ENCODE peak calls at places on chromosomes 3 and 15, in seven cellular contexts. Q, K, E, A, B, F and Z are unnamed samples.

GRCh38 chr3:110624571-110624970 is 447.0 kb upstream of the NECTIN3 start:
- DNase-seq in Q (peak; percentile 8), K (no peak), E (no peak), A (no peak), B (no peak), F (peak; percentile 68), Z (no peak)

GRCh38 chr3:190117995-190118394 is 2.7 kb downstream of the P3H2 start:
- DNase-seq in Q (no peak), K (no peak), E (no peak), A (no peak), B (no peak), F (peak; percentile 47), Z (no peak)

GRCh38 chr3:132554437-132554836 is 42.6 kb upstream of the ACKR4 start:
- DNase-seq in Q (peak; percentile 44), K (peak; percentile 66), E (no peak), A (no peak), B (no peak), F (peak; percentile 51), Z (no peak)

GRCh38 chr15:57339321-57339720 is 37.0 kb upstream of the CGNL1 start:
- DNase-seq in Q (no peak), K (no peak), E (no peak), A (no peak), B (no peak), F (no peak), Z (no peak)

GRCh38 chr15:58524247-58524646 is 92.5 kb downstream of the LIPC start:
- DNase-seq in Q (no peak), K (no peak), E (no peak), A (no peak), B (no peak), F (no peak), Z (no peak)

GRCh38 chr3:193593666-193594025 is 638 bp downstream of the OPA1 start:
- DNase-seq in Q (no peak), K (no peak), E (no peak), A (no peak), B (peak; percentile 13), F (peak; percentile 36), Z (no peak)

GRCh38 chr15:85667491-85668424 is 127.0 kb downstream of the KLHL25 start:
- DNase-seq in Q (peak; percentile 83), K (no peak), E (no peak), A (no peak), B (peak; percentile 59), F (peak; percentile 99), Z (peak; percentile 53)

GRCh38 chr3:126956361-126956760 is 26.6 kb upstream of the PLXNA1 start:
- DNase-seq in Q (peak; percentile 36), K (no peak), E (peak; percentile 1), A (no peak), B (no peak), F (no peak), Z (no peak)

GRCh38 chr15:77527831-77528231 is 104.9 kb downstream of the LINGO1 start:
- DNase-seq in Q (no peak), K (peak; percentile 46), E (no peak), A (no peak), B (no peak), F (no peak), Z (no peak)

GRCh38 chr15:91890614-91891013 is 37.1 kb downstream of the SLCO3A1 start:
- DNase-seq in Q (no peak), K (no peak), E (no peak), A (no peak), B (no peak), F (peak; percentile 54), Z (no peak)

GRCh38 chr3:190105876-190106275 is 14.8 kb downstream of the P3H2 start:
- DNase-seq in Q (no peak), K (no peak), E (no peak), A (no peak), B (no peak), F (no peak), Z (no peak)

GRCh38 chr3:47780727-47781325 is 867 bp downstream of the SMARCC1 start:
- DNase-seq in Q (no peak), K (no peak), E (no peak), A (no peak), B (no peak), F (peak; percentile 32), Z (no peak)

GRCh38 chr3:77795013-77795412 is 755.1 kb downstream of the ROBO2 start:
- DNase-seq in Q (no peak), K (no peak), E (no peak), A (no peak), B (no peak), F (no peak), Z (no peak)

GRCh38 chr3:73685061-73685460 is 60.3 kb upstream of the PDZRN3 start:
- DNase-seq in Q (no peak), K (no peak), E (no peak), A (no peak), B (no peak), F (no peak), Z (no peak)

GRCh38 chr3:155995525-155996370 is 124.6 kb upstream of the KCNAB1 start:
- DNase-seq in Q (no peak), K (no peak), E (no peak), A (no peak), B (peak; percentile 48), F (peak; percentile 72), Z (no peak)

GRCh38 chr15:99414755-99415731 is 150.7 kb upstream of the MEF2A start:
- DNase-seq in Q (no peak), K (no peak), E (no peak), A (no peak), B (no peak), F (no peak), Z (no peak)

GRCh38 chr15:81400640-81401236 is 26.7 kb upstream of the TMC3 start:
- DNase-seq in Q (peak; percentile 14), K (no peak), E (no peak), A (no peak), B (peak; percentile 48), F (peak; percentile 65), Z (no peak)

GRCh38 chr3:125916376-125916978 is 52.5 kb upstream of the ROPN1B start:
- DNase-seq in Q (no peak), K (peak; percentile 100), E (no peak), A (peak; percentile 98), B (peak; percentile 95), F (peak; percentile 91), Z (no peak)

DNA sequence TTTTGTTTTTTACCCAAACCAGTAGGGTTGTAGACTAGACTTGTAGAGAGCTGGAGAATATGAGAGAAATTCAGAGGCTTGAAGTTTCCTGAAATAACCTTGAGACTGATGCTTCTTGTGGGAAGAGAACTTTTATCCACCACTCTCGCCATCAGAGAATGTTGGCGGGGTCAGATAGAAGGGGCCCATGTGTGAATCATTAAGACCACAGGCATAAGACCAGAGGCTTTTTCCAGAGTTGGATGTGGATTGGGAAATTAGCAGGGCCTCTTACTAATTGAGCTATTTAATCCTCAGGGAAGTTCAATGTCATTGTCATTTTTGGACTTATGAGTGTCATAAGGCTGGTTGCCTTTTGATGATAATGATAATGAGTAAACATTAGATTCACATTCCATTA is 246.9 kb upstream of the THRB start:
- DNase-seq in Q (no peak), K (no peak), E (no peak), A (no peak), B (no peak), F (no peak), Z (no peak)
- TF ChIP-seq CTCF in Q (no peak), K (no peak), E (no peak), A (no peak), B (no peak), F (no peak), Z (no peak)

DNA sequence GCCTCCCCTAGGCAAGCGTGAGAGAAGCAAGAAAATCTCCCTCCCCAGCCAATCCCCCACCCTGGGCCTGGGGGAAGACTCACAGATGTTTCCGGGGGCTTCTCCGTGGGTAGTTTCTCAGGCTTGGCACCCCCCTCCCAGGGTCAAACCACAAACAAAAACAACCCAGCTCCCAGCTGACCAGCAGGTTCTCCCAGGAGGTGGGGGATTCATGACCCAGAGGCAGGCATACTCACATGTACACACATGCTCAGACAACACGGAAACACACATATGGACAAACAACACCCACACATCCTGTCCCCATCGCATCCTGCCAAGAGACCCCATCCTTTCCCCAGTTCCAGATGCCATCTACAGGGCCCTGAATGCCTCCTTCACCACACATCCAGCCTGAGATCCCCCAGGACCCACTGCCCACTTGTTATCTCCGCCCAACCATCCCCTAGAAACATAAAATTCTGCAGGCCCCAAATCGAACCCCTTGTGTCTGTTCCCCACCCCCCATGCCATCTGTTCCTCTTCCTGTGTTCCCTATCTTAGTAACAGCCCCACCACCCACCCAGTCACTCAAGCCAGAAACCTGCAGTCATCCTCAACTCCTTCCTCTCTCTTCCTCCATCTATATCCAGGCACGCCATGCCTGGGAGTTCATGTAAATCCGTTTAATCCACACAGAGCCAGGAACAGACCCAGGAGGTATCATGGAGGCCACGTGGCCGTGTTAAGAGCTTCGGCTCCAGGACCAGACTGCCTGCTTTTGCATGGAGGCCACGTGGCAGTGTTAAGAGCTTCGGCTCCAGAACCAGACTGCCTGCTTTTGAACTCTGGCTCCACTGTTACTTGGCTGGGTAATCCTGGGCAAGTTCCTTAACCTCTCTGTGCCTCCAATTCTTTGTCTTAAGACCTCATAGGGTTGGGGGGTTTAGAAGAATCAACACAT is 5.0 kb downstream of the CSRNP1 start:
- DNase-seq in Q (peak; percentile 39), K (no peak), E (no peak), A (peak; percentile 72), B (no peak), F (peak; percentile 75), Z (no peak)
- H3K4me3 ChIP-seq in Q (no peak overlapping the region), K (no peak overlapping the region), E (peak overlapping the region; percentile 96), A (peak overlapping the region; percentile 20), B (no peak overlapping the region), F (no peak overlapping the region), Z (no peak overlapping the region)

GRCh38 chr3:12044860-12045259 is 40.7 kb downstream of the SYN2 start:
- DNase-seq in Q (no peak), K (no peak), E (no peak), A (no peak), B (no peak), F (no peak), Z (no peak)

GRCh38 chr3:12041476-12041875 is 37.3 kb downstream of the SYN2 start:
- DNase-seq in Q (no peak), K (no peak), E (no peak), A (no peak), B (no peak), F (no peak), Z (no peak)

GRCh38 chr3:12040902-12041301 is 36.7 kb downstream of the SYN2 start:
- DNase-seq in Q (no peak), K (no peak), E (no peak), A (no peak), B (no peak), F (no peak), Z (no peak)

GRCh38 chr3:12046406-12046805 is 42.2 kb downstream of the SYN2 start:
- DNase-seq in Q (no peak), K (no peak), E (no peak), A (no peak), B (no peak), F (no peak), Z (no peak)

GRCh38 chr3:12042638-12043037 is 38.5 kb downstream of the SYN2 start:
- DNase-seq in Q (no peak), K (no peak), E (no peak), A (no peak), B (no peak), F (no peak), Z (no peak)
- H3K27me3 ChIP-seq in Q (no peaks in the 10 kb centered on the region), K (no peaks in the 10 kb centered on the region), E (peaks cover 75% of the 10 kb centered on the region), A (no peaks in the 10 kb centered on the region), B (no peaks in the 10 kb centered on the region), F (no peaks in the 10 kb centered on the region), Z (no peaks in the 10 kb centered on the region)

GRCh38 chr3:124620600-124621063 is 109.6 kb upstream of the UMPS start:
- DNase-seq in Q (peak; percentile 72), K (peak; percentile 43), E (no peak), A (peak; percentile 38), B (no peak), F (peak; percentile 26), Z (peak; percentile 35)
- TF ChIP-seq CTCF in Q (no peak), K (no peak), E (no peak), A (peak; percentile 49), B (peak; percentile 7), F (peak; percentile 15), Z (no peak)